ENCODE peak calls at places on chromosomes 4 and X, in six cellular contexts. Z, T, W, E, N and H are unnamed samples.

GRCh38 chr4:66926687-66927086 is 618.6 kb downstream of the CENPC start:
- DNase-seq in Z (no peak), T (no peak), W (no peak), E (no peak), N (no peak), H (no peak)

GRCh38 chrX:77793950-77794349 is 7.9 kb upstream of the ATRX start:
- DNase-seq in T (no peak), Z (no peak), E (no peak), N (no peak), W (no peak), H (no peak)

GRCh38 chrX:118271770-118272169 is 74.1 kb upstream of the WDR44 start:
- DNase-seq in Z (no peak), E (no peak), W (no peak), N (no peak), T (no peak), H (no peak)

GRCh38 chr4:2084316-2084715 is 25.2 kb downstream of the NAT8L start:
- DNase-seq in N (no peak), T (no peak), Z (peak; percentile 2), W (no peak), E (no peak), H (no peak)

GRCh38 chrX:153862369-153863250 is 23.4 kb downstream of the L1CAM start:
- DNase-seq in W (no peak), N (no peak), T (no peak), E (no peak), Z (no peak), H (peak; percentile 2)

GRCh38 chr4:174429701-174430100 is 92.6 kb downstream of the HPGD start:
- DNase-seq in T (no peak), Z (no peak), E (no peak), W (no peak), N (no peak), H (no peak)

GRCh38 chr4:112509243-112510190 is 6.5 kb downstream of the NEUROG2 start:
- DNase-seq in E (no peak), N (no peak), W (no peak), T (no peak), Z (no peak), H (no peak)

GRCh38 chr4:24059839-24060238 is 170.0 kb upstream of the PPARGC1A start:
- DNase-seq in N (no peak), E (no peak), W (no peak), T (no peak), Z (no peak), H (no peak)

GRCh38 chr4:122710434-122711308 is 21.8 kb upstream of the BBS12 start:
- DNase-seq in T (no peak), W (no peak), E (no peak), Z (no peak), N (no peak), H (no peak)

GRCh38 chr4:137960371-137961050 is 281.6 kb downstream of the SLC7A11 start:
- DNase-seq in E (no peak), Z (no peak), T (no peak), N (no peak), W (no peak), H (no peak)

GRCh38 chr4:20773144-20773997 is 73.1 kb downstream of the PACRGL start:
- DNase-seq in N (peak; percentile 62), E (no peak), W (peak; percentile 26), T (peak; percentile 8), Z (peak; percentile 20), H (peak; percentile 9)

GRCh38 chrX:41127476-41128192 is 42.4 kb downstream of the USP9X start:
- DNase-seq in Z (no peak), N (no peak), T (no peak), E (no peak), W (no peak), H (no peak)

GRCh38 chrX:42505057-42505456 is 272.9 kb downstream of the PPP1R2C start:
- DNase-seq in E (no peak), N (no peak), Z (no peak), T (no peak), W (no peak), H (no peak)

GRCh38 chr4:5780831-5781480 is 70.0 kb downstream of the EVC start:
- DNase-seq in T (no peak), N (no peak), Z (no peak), E (no peak), W (no peak), H (no peak)

GRCh38 chr4:143404555-143404954 is 67.9 kb downstream of the GAB1 start:
- DNase-seq in Z (no peak), N (no peak), W (no peak), E (no peak), T (no peak), H (no peak)

GRCh38 chr4:185567828-185568442 is 32.6 kb upstream of the PDLIM3 start:
- DNase-seq in Z (peak; percentile 44), W (peak; percentile 67), N (no peak), T (no peak), E (peak; percentile 66), H (no peak)

GRCh38 chr4:112650332-112650731 is 13.4 kb downstream of the LARP7 start:
- DNase-seq in N (no peak), T (no peak), W (no peak), E (no peak), Z (no peak), H (no peak)

GRCh38 chr4:8545439-8545765 is 34.8 kb upstream of the GPR78 start:
- DNase-seq in W (no peak), Z (no peak), N (no peak), E (no peak), T (no peak), H (no peak)

GRCh38 chrX:56615282-56615681 is 51.9 kb downstream of the UBQLN2 start:
- DNase-seq in E (no peak), N (no peak), W (no peak), Z (no peak), T (no peak), H (no peak)

GRCh38 chrX:46326161-46326560 is 219.1 kb downstream of the ZNF674 start:
- DNase-seq in E (no peak), T (no peak), W (no peak), N (no peak), Z (no peak), H (no peak)

GRCh38 chrX:43741843-43742573 is 85.9 kb downstream of the MAOA start:
- DNase-seq in N (peak; percentile 57), W (peak; percentile 36), E (no peak), Z (no peak), T (no peak), H (no peak)

GRCh38 chr4:144709793-144710525 is 64.0 kb downstream of the HHIP start:
- DNase-seq in W (no peak), T (peak; percentile 10), N (no peak), E (no peak), Z (peak; percentile 23), H (no peak)

GRCh38 chr4:133147365-133147821 is 1.7 kb upstream of the PCDH10 start:
- DNase-seq in N (no peak), E (no peak), Z (no peak), T (no peak), W (no peak), H (no peak)

GRCh38 chr4:183675625-183676024 is 16.5 kb downstream of the TRAPPC11 start:
- DNase-seq in N (no peak), E (no peak), W (no peak), Z (no peak), T (no peak), H (no peak)

GRCh38 chrX:75522565-75523411 is at the start of gene ZDHHC15:
- DNase-seq in Z (peak; percentile 17), E (peak; percentile 66), N (peak; percentile 2), T (no peak), W (peak; percentile 53), H (no peak)

GRCh38 chrX:114584434-114584943 is 603 bp downstream of the HTR2C start:
- DNase-seq in E (no peak), N (no peak), W (no peak), Z (no peak), T (no peak), H (no peak)

GRCh38 chr4:68361146-68361589 is 11.3 kb upstream of the YTHDC1 start:
- DNase-seq in W (no peak), E (no peak), Z (no peak), T (no peak), N (peak; percentile 8), H (no peak)

GRCh38 chr4:5863461-5864113 is 29.3 kb downstream of the CRMP1 start:
- DNase-seq in W (no peak), Z (no peak), E (no peak), N (peak; percentile 87), T (peak; percentile 30), H (no peak)

GRCh38 chr4:187171731-187172339 is 448.2 kb upstream of the FAT1 start:
- DNase-seq in N (no peak), W (no peak), Z (no peak), E (no peak), T (no peak), H (no peak)
- TF ChIP-seq POLR2A in N (no peak), W (no peak), Z (no peak), E (no peak), T (no peak), H (no peak)

GRCh38 chr4:48779998-48780866 is at the start of gene FRYL:
- DNase-seq in W (peak; percentile 100), Z (peak; percentile 100), E (peak; percentile 99), N (peak; percentile 100), T (peak; percentile 73), H (peak; percentile 61)
- TF ChIP-seq POLR2A in W (peak; percentile 80), Z (peak; percentile 77), E (peak; percentile 41), N (peak; percentile 68), T (peak; percentile 24), H (peak; percentile 83)

GRCh38 chr4:6990661-6991060 is 52.5 kb upstream of the TADA2B start:
- DNase-seq in T (no peak), W (no peak), N (no peak), Z (no peak), E (no peak), H (no peak)

GRCh38 chr4:6987566-6987920 is 55.6 kb upstream of the TADA2B start:
- DNase-seq in N (no peak), T (no peak), E (no peak), W (no peak), Z (no peak), H (no peak)

GRCh38 chr4:6991249-6991648 is 51.9 kb upstream of the TADA2B start:
- DNase-seq in T (no peak), E (no peak), N (no peak), Z (no peak), W (no peak), H (no peak)

GRCh38 chr4:6988016-6988715 is 55.0 kb upstream of the TADA2B start:
- DNase-seq in Z (peak; percentile 33), N (peak; percentile 23), T (no peak), E (no peak), W (no peak), H (no peak)

DNA sequence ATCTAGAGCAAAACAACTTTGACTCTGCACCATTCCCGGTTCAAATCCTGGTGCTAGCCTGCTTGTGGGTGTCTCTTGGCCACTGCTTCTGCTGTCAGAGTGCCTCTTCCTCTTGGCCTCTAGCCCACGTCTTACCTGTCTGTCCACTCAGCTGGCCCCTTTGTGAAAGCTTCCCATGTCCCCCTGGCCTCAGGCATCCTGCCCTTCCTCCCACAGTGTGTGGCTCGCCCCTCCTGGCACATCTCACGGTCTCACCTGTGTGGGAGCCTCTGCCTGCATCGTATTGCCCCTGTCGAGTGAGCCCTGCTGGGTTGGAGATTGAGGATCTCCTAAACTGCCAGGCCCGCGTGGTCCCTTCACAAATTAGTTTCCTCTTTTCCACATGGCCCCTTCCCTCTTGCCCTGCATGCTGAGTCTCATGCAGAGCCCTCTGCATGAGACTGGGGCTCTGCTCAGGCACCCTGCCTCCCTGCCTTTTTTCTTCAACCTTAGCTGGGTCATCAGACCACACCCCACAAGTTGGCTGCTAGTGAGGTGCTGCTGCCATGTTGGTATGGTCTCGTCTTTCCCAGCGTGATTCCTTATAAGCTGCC is 53.7 kb upstream of the TADA2B start:
- DNase-seq in N (peak; percentile 38), T (no peak), W (no peak), E (no peak), Z (no peak), H (no peak)
- TF ChIP-seq POLR2A in N (no peak), T (no peak), W (no peak), E (no peak), Z (no peak), H (no peak)

GRCh38 chr4:139410312-139410711 is 43.6 kb upstream of the RAB33B start:
- DNase-seq in Z (no peak), W (no peak), E (no peak), N (no peak), T (no peak), H (no peak)
- TF ChIP-seq POLR2A in Z (no peak), W (no peak), E (no peak), N (no peak), T (no peak), H (no peak)